ENCODE peak calls at places on chromosome 20, in six cellular contexts. One of them, this sample, is unnamed.

GRCh38 chr20:25484911-25485511 is 77.5 kb downstream of the GINS1 start:
- DNase-seq in amygdala: no peak
- DNase-seq in aorta: no peak
- DNase-seq in brain microvascular endothelial cell: peak
- DNase-seq in retina: no peak
- DNase-seq in T-helper 9 cell: no peak
- DNase-seq in this sample: no peak

GRCh38 chr20:11287156-11287555 is 613.4 kb upstream of the JAG1 start:
- DNase-seq in amygdala: no peak
- DNase-seq in aorta: no peak
- DNase-seq in brain microvascular endothelial cell: no peak
- DNase-seq in retina: no peak
- DNase-seq in T-helper 9 cell: no peak
- DNase-seq in this sample: no peak

GRCh38 chr20:4767084-4767483 is 45.4 kb downstream of the PRND start:
- DNase-seq in amygdala: no peak
- DNase-seq in retina: no peak
- DNase-seq in T-helper 9 cell: no peak
- DNase-seq in brain microvascular endothelial cell: no peak
- DNase-seq in aorta: no peak
- DNase-seq in this sample: no peak

GRCh38 chr20:43727980-43728590 is 1.3 kb upstream of the GTSF1L start:
- DNase-seq in T-helper 9 cell: no peak
- DNase-seq in amygdala: no peak
- DNase-seq in brain microvascular endothelial cell: no peak
- DNase-seq in retina: no peak
- DNase-seq in aorta: no peak
- DNase-seq in this sample: no peak

GRCh38 chr20:60144428-60144827 is 186.2 kb downstream of the CDH26 start:
- DNase-seq in amygdala: no peak
- DNase-seq in T-helper 9 cell: no peak
- DNase-seq in retina: no peak
- DNase-seq in aorta: no peak
- DNase-seq in brain microvascular endothelial cell: no peak
- DNase-seq in this sample: no peak

GRCh38 chr20:48398506-48399449 is 429.0 kb downstream of the PREX1 start:
- DNase-seq in brain microvascular endothelial cell: no peak
- DNase-seq in T-helper 9 cell: no peak
- DNase-seq in aorta: no peak
- DNase-seq in amygdala: no peak
- DNase-seq in retina: peak
- DNase-seq in this sample: no peak

GRCh38 chr20:33415948-33416347 is 14.6 kb upstream of the CDK5RAP1 start:
- DNase-seq in T-helper 9 cell: no peak
- DNase-seq in brain microvascular endothelial cell: no peak
- DNase-seq in retina: peak
- DNase-seq in aorta: peak
- DNase-seq in amygdala: no peak
- DNase-seq in this sample: no peak

GRCh38 chr20:19995220-19995863 is 21.8 kb upstream of the NAA20 start:
- DNase-seq in retina: peak
- DNase-seq in brain microvascular endothelial cell: no peak
- DNase-seq in aorta: no peak
- DNase-seq in amygdala: no peak
- DNase-seq in T-helper 9 cell: peak
- DNase-seq in this sample: no peak

GRCh38 chr20:32678948-32679347 is 5.2 kb upstream of the C20orf203 start:
- DNase-seq in T-helper 9 cell: no peak
- DNase-seq in brain microvascular endothelial cell: no peak
- DNase-seq in aorta: no peak
- DNase-seq in retina: no peak
- DNase-seq in amygdala: no peak
- DNase-seq in this sample: no peak

GRCh38 chr20:58228484-58229197 is at the start of gene ANKRD60:
- DNase-seq in retina: peak
- DNase-seq in brain microvascular endothelial cell: peak
- DNase-seq in aorta: no peak
- DNase-seq in amygdala: no peak
- DNase-seq in T-helper 9 cell: peak
- DNase-seq in this sample: peak

GRCh38 chr20:61263084-61263695 is 11.1 kb downstream of the CDH4 start:
- DNase-seq in aorta: no peak
- DNase-seq in amygdala: no peak
- DNase-seq in brain microvascular endothelial cell: peak
- DNase-seq in retina: peak
- DNase-seq in T-helper 9 cell: peak
- DNase-seq in this sample: no peak

GRCh38 chr20:64057628-64058498 is 5.1 kb upstream of the TCEA2 start:
- DNase-seq in amygdala: no peak
- DNase-seq in brain microvascular endothelial cell: peak
- DNase-seq in aorta: peak
- DNase-seq in T-helper 9 cell: peak
- DNase-seq in retina: peak
- DNase-seq in this sample: peak

GRCh38 chr20:21809961-21810523 is 104.6 kb downstream of the PAX1 start:
- DNase-seq in brain microvascular endothelial cell: no peak
- DNase-seq in T-helper 9 cell: no peak
- DNase-seq in amygdala: no peak
- DNase-seq in aorta: no peak
- DNase-seq in retina: no peak
- DNase-seq in this sample: no peak

GRCh38 chr20:4507288-4507719 is 214.4 kb upstream of the PRND start:
- DNase-seq in retina: no peak
- DNase-seq in T-helper 9 cell: no peak
- DNase-seq in brain microvascular endothelial cell: peak
- DNase-seq in aorta: no peak
- DNase-seq in amygdala: no peak
- DNase-seq in this sample: no peak

GRCh38 chr20:45117581-45117980 is 2.6 kb upstream of the WFDC5 start:
- DNase-seq in aorta: no peak
- DNase-seq in amygdala: no peak
- DNase-seq in T-helper 9 cell: no peak
- DNase-seq in retina: no peak
- DNase-seq in brain microvascular endothelial cell: no peak
- DNase-seq in this sample: no peak

GRCh38 chr20:63058696-63059335 is 52.1 kb upstream of the BHLHE23 start:
- DNase-seq in retina: no peak
- DNase-seq in amygdala: no peak
- DNase-seq in aorta: peak
- DNase-seq in brain microvascular endothelial cell: no peak
- DNase-seq in T-helper 9 cell: no peak
- DNase-seq in this sample: no peak